ENCODE peak calls at places on chromosomes 13 and 19, in four cellular contexts. D, K, A and E are unnamed samples.

GRCh38 chr13:58429917-58430316 is 798.4 kb downstream of the PCDH17 start:
- DNase-seq in K (no peak), D (no peak), A (no peak), E (no peak)

GRCh38 chr19:2587001-2587719 is 111.2 kb downstream of the GADD45B start:
- DNase-seq in A (no peak), K (no peak), D (no peak), E (no peak)

GRCh38 chr19:51861870-51862622 is 25.7 kb downstream of the ZNF577 start:
- DNase-seq in K (no peak), D (no peak), A (no peak), E (no peak)

GRCh38 chr13:111177803-111178389 is 62.8 kb downstream of the ARHGEF7 start:
- DNase-seq in D (no peak), A (peak; percentile 72), K (peak; percentile 68), E (no peak)

GRCh38 chr19:49802836-49803528 is 10.1 kb downstream of the FUZ start:
- DNase-seq in A (no peak), D (no peak), K (no peak), E (no peak)

GRCh38 chr13:48424212-48424611 is 11.3 kb upstream of the LPAR6 start:
- DNase-seq in A (no peak), K (no peak), D (no peak), E (no peak)

GRCh38 chr13:111451402-111451801 is 131.0 kb downstream of the TEX29 start:
- DNase-seq in K (no peak), D (no peak), A (no peak), E (no peak)

GRCh38 chr19:50801107-50801506 is 10.9 kb downstream of the ACP4 start:
- DNase-seq in D (no peak), A (no peak), K (no peak), E (no peak)

GRCh38 chr13:42992585-42993122 is 613 bp upstream of the EPSTI1 start:
- DNase-seq in K (no peak), D (no peak), A (no peak), E (no peak)

GRCh38 chr13:36599641-36600040 is 74.2 kb upstream of the SERTM1 start:
- DNase-seq in A (no peak), D (no peak), K (no peak), E (no peak)

GRCh38 chr19:40223135-40223822 is 3.2 kb downstream of the CCNP start:
- DNase-seq in D (no peak), A (no peak), K (no peak), E (no peak)

GRCh38 chr13:26971990-26972888 is 199.4 kb downstream of the USP12 start:
- DNase-seq in D (no peak), A (peak; percentile 15), K (peak; percentile 25), E (no peak)

GRCh38 chr19:39341122-39341719 is 1.0 kb upstream of the SAMD4B start:
- DNase-seq in A (no peak), K (no peak), D (no peak), E (no peak)

GRCh38 chr13:64928704-64929499 is 2301.2 kb downstream of the PCDH9 start:
- DNase-seq in A (peak; percentile 45), K (peak; percentile 84), D (no peak), E (no peak)

GRCh38 chr13:97695684-97696083 is 257.8 kb upstream of the IPO5 start:
- DNase-seq in D (no peak), K (no peak), A (peak; percentile 1), E (no peak)

GRCh38 chr13:101258071-101258470 is 158.2 kb downstream of the NALCN start:
- DNase-seq in A (peak; percentile 92), K (peak; percentile 70), D (no peak), E (no peak)

GRCh38 chr19:44988896-44989563 is 12.2 kb upstream of the RELB start:
- DNase-seq in K (peak; percentile 75), A (peak; percentile 72), D (peak; percentile 24), E (peak; percentile 74)

GRCh38 chr13:97112451-97113152 is 109.5 kb upstream of the MBNL2 start:
- DNase-seq in A (no peak), D (no peak), K (no peak), E (no peak)

GRCh38 chr13:46569471-46569870 is 16.5 kb downstream of the LRCH1 start:
- DNase-seq in K (no peak), A (no peak), D (no peak), E (no peak)

GRCh38 chr13:20714563-20715339 is 11.3 kb downstream of the IL17D start:
- DNase-seq in K (peak; percentile 79), D (peak; percentile 59), A (peak; percentile 94), E (no peak)

GRCh38 chr13:46386996-46387851 is at the start of gene RUBCNL:
- DNase-seq in K (no peak), D (no peak), A (peak; percentile 64), E (peak; percentile 70)

GRCh38 chr19:33311326-33311682 is 9.0 kb upstream of the CEBPA start:
- DNase-seq in D (no peak), K (no peak), A (no peak), E (no peak)
- TF ChIP-seq CTCF in D (no peak), K (no peak), A (peak; percentile 2), E (no peak)

GRCh38 chr13:52067237-52067636 is 42.7 kb downstream of the UTP14C start:
- DNase-seq in K (peak; percentile 8), D (no peak), A (peak; percentile 10), E (no peak)

GRCh38 chr13:52070929-52071523 is 46.5 kb downstream of the UTP14C start:
- DNase-seq in A (peak; percentile 45), K (peak; percentile 58), D (no peak), E (no peak)
- TF ChIP-seq CTCF in A (peak; percentile 24), K (peak; percentile 43), D (no peak), E (peak; percentile 28)

GRCh38 chr19:4619668-4620294 is 19.5 kb upstream of the TNFAIP8L1 start:
- DNase-seq in D (no peak), A (no peak), K (no peak), E (no peak)

GRCh38 chr19:4620675-4621074 is 18.6 kb upstream of the TNFAIP8L1 start:
- DNase-seq in A (no peak), D (no peak), K (no peak), E (no peak)

GRCh38 chr19:4613258-4613751 is 26.0 kb upstream of the TNFAIP8L1 start:
- DNase-seq in D (no peak), A (no peak), K (no peak), E (no peak)

GRCh38 chr19:4622695-4623421 is 16.5 kb upstream of the TNFAIP8L1 start:
- DNase-seq in K (no peak), A (no peak), D (no peak), E (no peak)

GRCh38 chr19:4618019-4618418 is 21.3 kb upstream of the TNFAIP8L1 start:
- DNase-seq in A (no peak), K (no peak), D (no peak), E (no peak)
- TF ChIP-seq CTCF in A (no peak), K (no peak), D (no peak), E (no peak)

GRCh38 chr19:18340990-18341868 is 831 bp downstream of the PGPEP1 start:
- DNase-seq in A (peak; percentile 35), D (peak; percentile 21), K (peak; percentile 34), E (no peak)

GRCh38 chr19:18338471-18339001 is 1.9 kb upstream of the PGPEP1 start:
- DNase-seq in A (no peak), K (no peak), D (no peak), E (no peak)

GRCh38 chr19:18342090-18342632 is 1.8 kb downstream of the PGPEP1 start:
- DNase-seq in K (no peak), D (no peak), A (no peak), E (no peak)

GRCh38 chr19:18340237-18340989 is at the start of gene PGPEP1:
- DNase-seq in K (peak; percentile 61), A (peak; percentile 35), D (peak; percentile 40), E (peak; percentile 92)

GRCh38 chr19:18339703-18340102 is 695 bp upstream of the PGPEP1 start:
- DNase-seq in D (no peak), A (peak; percentile 21), K (peak; percentile 35), E (no peak)
- TF ChIP-seq CTCF in D (no peak), A (peak; percentile 28), K (peak; percentile 42), E (peak; percentile 10)